ENCODE peak calls at places on chromosomes 5 and 9, in six cellular contexts. M is endothelial cell, D is HepG2, W is astrocyte, S is left ventricle myocardium inferior, T is IMR-90. X is an unnamed sample.

GRCh38 chr9:124562328-124562727 is 55.1 kb upstream of the NR5A1 start:
- DNase-seq in M (no peak), D (peak), W (no peak), S (peak), T (no peak), X (no peak)

GRCh38 chr5:142938201-142938600 is 168.0 kb downstream of the ARHGAP26 start:
- DNase-seq in M (no peak), D (no peak), W (no peak), S (no peak), T (no peak), X (no peak)

GRCh38 chr5:149114403-149115312 is 26.6 kb upstream of the ABLIM3 start:
- DNase-seq in M (peak), D (peak), W (peak), S (peak), T (peak), X (no peak)

GRCh38 chr5:56525117-56525516 is 290.2 kb upstream of the MAP3K1 start:
- DNase-seq in M (no peak), D (no peak), W (peak), S (no peak), T (peak), X (no peak)

GRCh38 chr9:69466151-69466550 is 141.1 kb downstream of the ENTREP1 start:
- DNase-seq in M (no peak), D (no peak), W (peak), S (no peak), T (peak), X (no peak)

GRCh38 chr9:127525426-127526188 is 74.3 kb downstream of the LRSAM1 start:
- DNase-seq in M (no peak), D (peak), W (no peak), S (no peak), T (peak), X (no peak)

GRCh38 chr9:114232091-114232440 is 76.7 kb downstream of the COL27A1 start:
- DNase-seq in M (no peak), D (no peak), W (no peak), S (no peak), T (no peak), X (no peak)

GRCh38 chr9:78584589-78584988 is 287.7 kb downstream of the PSAT1 start:
- DNase-seq in M (no peak), D (no peak), W (no peak), S (no peak), T (no peak), X (no peak)

GRCh38 chr5:167105951-167106350 is 1185.5 kb upstream of the WWC1 start:
- DNase-seq in M (no peak), D (no peak), W (no peak), S (no peak), T (no peak), X (no peak)

GRCh38 chr5:141747646-141748229 is 65.7 kb upstream of the ARAP3 start:
- DNase-seq in M (no peak), D (no peak), W (no peak), S (no peak), T (no peak), X (no peak)

GRCh38 chr5:180085837-180086236 is 14.3 kb upstream of the RNF130 start:
- DNase-seq in M (no peak), D (no peak), W (peak), S (no peak), T (no peak), X (no peak)

GRCh38 chr5:172504736-172505402 is 50.5 kb upstream of the SH3PXD2B start:
- DNase-seq in M (no peak), D (no peak), W (no peak), S (peak), T (no peak), X (no peak)

GRCh38 chr5:135934939-135935338 is 19.8 kb downstream of the LECT2 start:
- DNase-seq in M (no peak), D (no peak), W (peak), S (no peak), T (peak), X (no peak)

GRCh38 chr9:120886490-120886967 is 9.5 kb upstream of the PHF19 start:
- DNase-seq in M (no peak), D (no peak), W (peak), S (peak), T (peak), X (no peak)

GRCh38 chr5:72598461-72599433 is 91.5 kb upstream of the ZNF366 start:
- DNase-seq in M (no peak), D (peak), W (peak), S (no peak), T (peak), X (no peak)

GRCh38 chr5:11251242-11251641 is 490.2 kb upstream of the DAP start:
- DNase-seq in M (no peak), D (peak), W (peak), S (no peak), T (peak), X (no peak)

GRCh38 chr5:119323630-119324000 is 32.2 kb upstream of the TNFAIP8 start:
- DNase-seq in M (no peak), D (no peak), W (peak), S (no peak), T (peak), X (peak)

GRCh38 chr5:172454355-172455086 is at the start of gene SH3PXD2B:
- DNase-seq in M (peak), D (peak), W (peak), S (peak), T (no peak), X (no peak)

GRCh38 chr9:106697390-106697789 is 165.6 kb upstream of the ZNF462 start:
- DNase-seq in M (no peak), D (no peak), W (no peak), S (no peak), T (no peak), X (no peak)

GRCh38 chr9:99419099-99419498 is 197.0 kb downstream of the SEC61B start:
- DNase-seq in M (no peak), D (no peak), W (no peak), S (no peak), T (peak), X (no peak)

GRCh38 chr9:135320943-135321342 is 158.6 kb upstream of the PPP1R26 start:
- DNase-seq in M (no peak), D (no peak), W (no peak), S (no peak), T (no peak), X (no peak)

DNA sequence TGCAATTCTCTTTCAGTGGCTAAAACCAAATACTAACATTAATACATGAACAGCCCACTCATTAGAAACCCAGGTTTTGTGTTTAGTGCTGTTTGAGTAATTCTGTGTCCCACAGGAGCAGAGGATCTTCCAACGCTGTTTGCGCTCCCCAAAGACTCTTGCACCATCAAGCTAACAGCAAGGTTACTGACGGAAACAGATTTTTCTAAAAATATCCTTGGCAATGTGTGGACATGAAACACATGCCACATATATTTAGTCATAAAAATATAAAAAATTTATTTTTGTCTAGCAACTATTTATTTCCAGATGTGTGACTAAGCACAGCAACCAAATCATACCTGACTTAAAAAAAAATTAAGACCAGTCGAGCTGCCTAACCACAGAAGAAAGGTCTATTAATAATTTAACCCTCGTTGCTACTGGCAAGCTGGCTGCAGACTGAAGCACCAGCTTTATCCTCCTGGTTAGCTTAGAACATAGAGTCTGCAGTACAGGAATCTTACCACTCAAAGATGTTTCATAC is 272.7 kb downstream of the EPB41L4A start:
- DNase-seq in M (no peak), D (no peak), W (peak), S (no peak), T (peak), X (no peak)
- TF ChIP-seq CTCF in M (no peak), D (no peak), W (no peak), S (no peak), T (no peak), X (no peak)

DNA sequence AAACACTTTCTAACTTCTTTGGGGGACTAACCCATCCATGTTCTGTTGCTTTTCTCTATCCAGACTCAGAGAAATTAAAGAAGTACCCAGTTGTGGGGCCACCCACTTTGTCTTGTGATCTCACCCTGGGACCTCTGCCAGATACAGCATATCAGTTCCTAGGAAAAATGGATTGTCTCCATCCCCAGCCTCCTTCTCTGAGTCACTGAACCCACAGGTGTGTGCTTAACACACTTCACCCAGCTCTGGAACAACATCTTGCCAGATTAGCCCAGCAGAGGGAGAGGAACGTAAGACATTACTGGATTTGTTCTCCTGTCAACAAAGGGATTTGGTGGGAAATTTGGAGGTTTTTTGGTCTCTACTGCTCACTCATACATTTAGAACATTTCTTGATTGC is 19.2 kb downstream of the FAM240B start:
- DNase-seq in M (no peak), D (no peak), W (peak), S (no peak), T (peak), X (no peak)
- TF ChIP-seq CTCF in M (no peak), D (no peak), W (peak), S (no peak), T (no peak), X (no peak)

GRCh38 chr9:87640385-87640795 is 85.5 kb upstream of the CTSL start:
- DNase-seq in M (no peak), D (no peak), W (peak), S (no peak), T (peak), X (no peak)
- TF ChIP-seq CTCF in M (no peak), D (no peak), W (no peak), S (no peak), T (no peak), X (no peak)

GRCh38 chr9:14349141-14349817 is 35.3 kb upstream of the NFIB start:
- DNase-seq in M (no peak), D (no peak), W (no peak), S (no peak), T (no peak), X (no peak)

GRCh38 chr9:14346301-14346721 is 32.4 kb upstream of the NFIB start:
- DNase-seq in M (peak), D (no peak), W (no peak), S (peak), T (no peak), X (no peak)

GRCh38 chr9:14348241-14349140 is 34.5 kb upstream of the NFIB start:
- DNase-seq in M (peak), D (no peak), W (no peak), S (no peak), T (no peak), X (no peak)

GRCh38 chr9:14346826-14347407 is 33.0 kb upstream of the NFIB start:
- DNase-seq in M (peak), D (no peak), W (no peak), S (peak), T (no peak), X (no peak)

GRCh38 chr9:14347408-14348224 is 33.7 kb upstream of the NFIB start:
- DNase-seq in M (peak), D (no peak), W (no peak), S (peak), T (no peak), X (no peak)
- TF ChIP-seq CTCF in M (no peak), D (no peak), W (no peak), S (peak), T (no peak), X (peak)

GRCh38 chr5:153866176-153866575 is 172.5 kb downstream of the FAM114A2 start:
- DNase-seq in M (no peak), D (no peak), W (no peak), S (no peak), T (no peak), X (no peak)
- TF ChIP-seq CTCF in M (no peak), D (no peak), W (no peak), S (no peak), T (no peak), X (no peak)

DNA sequence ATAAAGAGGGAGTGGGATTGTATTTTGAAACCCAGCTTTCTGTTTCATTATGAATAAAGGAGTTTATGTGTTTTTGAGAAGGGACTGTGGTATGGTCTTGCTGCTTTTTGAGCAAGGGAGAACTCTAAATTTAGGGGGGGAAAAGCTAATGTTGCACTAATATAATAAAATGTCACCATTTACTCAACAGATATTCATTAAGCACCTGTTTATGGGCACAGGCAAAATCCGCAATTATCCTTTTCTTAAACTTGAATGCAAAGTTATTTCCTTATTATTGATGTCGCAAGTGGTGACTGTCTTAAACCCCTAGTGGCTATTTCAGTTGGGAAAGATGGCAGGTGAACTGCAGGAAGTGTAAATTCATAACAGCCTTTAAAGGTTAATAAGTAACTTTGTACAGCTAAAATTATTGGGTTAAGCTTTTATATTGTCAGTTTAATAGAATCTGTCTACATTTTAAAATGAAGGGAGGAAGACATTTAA is 1.5 kb downstream of the CDC42SE2 start:
- DNase-seq in M (no peak), D (peak), W (no peak), S (no peak), T (peak), X (no peak)
- TF ChIP-seq CTCF in M (peak), D (peak), W (peak), S (peak), T (peak), X (no peak)